ENCODE peak calls at places on chromosomes 2 and 18, in four cellular contexts. One of them, this sample, is unnamed.

GRCh38 chr18:60936101-60936500 is 397.1 kb upstream of the CDH20 start:
- DNase-seq in A549: no peak
- DNase-seq in fibroblast of pulmonary artery: peak; percentile 23
- DNase-seq in lower leg skin: no peak
- DNase-seq in this sample: no peak

GRCh38 chr18:40048886-40049650 is 1906.0 kb upstream of the PIK3C3 start:
- DNase-seq in A549: no peak
- DNase-seq in fibroblast of pulmonary artery: no peak
- DNase-seq in lower leg skin: no peak
- DNase-seq in this sample: no peak

GRCh38 chr2:229407170-229407569 is 136.1 kb upstream of the PID1 start:
- DNase-seq in A549: peak; percentile 90
- DNase-seq in fibroblast of pulmonary artery: peak; percentile 99
- DNase-seq in lower leg skin: peak; percentile 94
- DNase-seq in this sample: no peak

GRCh38 chr2:8170552-8170951 is 511.3 kb upstream of the ID2 start:
- DNase-seq in A549: no peak
- DNase-seq in fibroblast of pulmonary artery: no peak
- DNase-seq in lower leg skin: no peak
- DNase-seq in this sample: no peak

GRCh38 chr2:6214471-6214870 is 522.3 kb downstream of the SOX11 start:
- DNase-seq in A549: peak; percentile 17
- DNase-seq in fibroblast of pulmonary artery: no peak
- DNase-seq in lower leg skin: no peak
- DNase-seq in this sample: no peak

GRCh38 chr2:88121678-88122077 is 6.2 kb downstream of the FABP1 start:
- DNase-seq in A549: no peak
- DNase-seq in fibroblast of pulmonary artery: no peak
- DNase-seq in lower leg skin: no peak
- DNase-seq in this sample: no peak

GRCh38 chr2:189037518-189037917 is 63.3 kb downstream of the COL3A1 start:
- DNase-seq in A549: no peak
- DNase-seq in fibroblast of pulmonary artery: peak; percentile 59
- DNase-seq in lower leg skin: no peak
- DNase-seq in this sample: no peak

GRCh38 chr2:108616731-108617161 is 82.5 kb downstream of the LIMS1 start:
- DNase-seq in A549: no peak
- DNase-seq in fibroblast of pulmonary artery: no peak
- DNase-seq in lower leg skin: peak; percentile 52
- DNase-seq in this sample: no peak

GRCh38 chr2:231299267-231299666 is 96.2 kb upstream of the B3GNT7 start:
- DNase-seq in A549: no peak
- DNase-seq in fibroblast of pulmonary artery: no peak
- DNase-seq in lower leg skin: peak; percentile 21
- DNase-seq in this sample: peak; percentile 90
- H3K4me3 ChIP-seq in A549: no peak overlapping the region
- H3K4me3 ChIP-seq in fibroblast of pulmonary artery: no peak overlapping the region
- H3K4me3 ChIP-seq in lower leg skin: no peak overlapping the region
- H3K4me3 ChIP-seq in this sample: no peak overlapping the region

DNA sequence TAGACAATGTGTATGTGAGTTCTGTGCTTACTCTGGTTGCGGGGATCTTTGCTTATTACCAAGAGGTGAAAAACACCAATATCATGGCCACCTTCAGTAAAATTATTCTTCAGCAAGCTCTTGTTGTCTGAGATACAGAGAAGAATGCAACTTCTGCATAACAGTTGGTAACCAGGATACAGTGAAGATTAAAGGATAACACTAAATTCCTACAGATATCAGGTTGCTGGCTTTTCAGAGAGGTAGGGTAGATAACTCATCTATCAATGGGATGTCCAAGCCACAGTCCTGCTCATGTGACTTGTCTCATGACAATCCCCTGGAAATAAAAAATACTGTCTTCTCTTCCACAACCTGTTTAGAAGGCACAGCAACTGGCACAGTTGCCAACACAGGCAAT is 308.5 kb downstream of the TNS1 start:
- DNase-seq in A549: no peak
- DNase-seq in fibroblast of pulmonary artery: no peak
- DNase-seq in lower leg skin: no peak
- DNase-seq in this sample: no peak
- H3K4me3 ChIP-seq in A549: no peak overlapping the region
- H3K4me3 ChIP-seq in fibroblast of pulmonary artery: no peak overlapping the region
- H3K4me3 ChIP-seq in lower leg skin: no peak overlapping the region
- H3K4me3 ChIP-seq in this sample: no peak overlapping the region

GRCh38 chr2:172674968-172675303 is 60.7 kb upstream of the RAPGEF4 start:
- DNase-seq in A549: no peak
- DNase-seq in fibroblast of pulmonary artery: no peak
- DNase-seq in lower leg skin: no peak
- DNase-seq in this sample: no peak

GRCh38 chr2:172672999-172673726 is 62.5 kb upstream of the RAPGEF4 start:
- DNase-seq in A549: peak; percentile 85
- DNase-seq in fibroblast of pulmonary artery: no peak
- DNase-seq in lower leg skin: no peak
- DNase-seq in this sample: no peak

GRCh38 chr2:172671506-172671905 is 64.1 kb upstream of the RAPGEF4 start:
- DNase-seq in A549: no peak
- DNase-seq in fibroblast of pulmonary artery: no peak
- DNase-seq in lower leg skin: no peak
- DNase-seq in this sample: no peak

GRCh38 chr2:172672114-172672513 is 63.5 kb upstream of the RAPGEF4 start:
- DNase-seq in A549: peak; percentile 76
- DNase-seq in fibroblast of pulmonary artery: no peak
- DNase-seq in lower leg skin: no peak
- DNase-seq in this sample: no peak

GRCh38 chr2:172674034-172674967 is 61.3 kb upstream of the RAPGEF4 start:
- DNase-seq in A549: no peak
- DNase-seq in fibroblast of pulmonary artery: peak; percentile 39
- DNase-seq in lower leg skin: no peak
- DNase-seq in this sample: no peak
- H3K4me3 ChIP-seq in A549: no peak overlapping the region
- H3K4me3 ChIP-seq in fibroblast of pulmonary artery: no peak overlapping the region
- H3K4me3 ChIP-seq in lower leg skin: no peak overlapping the region
- H3K4me3 ChIP-seq in this sample: no peak overlapping the region

DNA sequence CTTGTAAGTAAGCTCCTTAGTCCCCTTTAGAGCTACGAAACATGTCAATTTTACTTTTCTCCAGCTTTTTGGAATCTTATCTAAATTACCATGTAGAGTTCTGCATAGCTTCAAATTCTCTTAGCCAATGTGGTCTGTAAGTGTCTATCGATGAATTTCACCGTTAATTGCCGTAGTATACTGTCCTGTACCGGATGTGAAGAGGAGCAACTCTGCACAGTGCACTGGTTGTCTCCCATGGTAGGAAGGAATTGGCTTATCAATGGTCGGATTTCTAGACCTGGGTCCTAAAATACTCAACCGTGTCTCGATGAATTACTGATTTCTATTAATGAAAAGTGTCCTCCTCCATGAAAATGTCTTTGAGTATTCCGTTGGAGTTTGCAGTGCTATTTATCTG is 1.9 kb downstream of the NOP58 start:
- DNase-seq in A549: no peak
- DNase-seq in fibroblast of pulmonary artery: no peak
- DNase-seq in lower leg skin: no peak
- DNase-seq in this sample: no peak
- H3K4me3 ChIP-seq in A549: peak overlapping the region; percentile 89
- H3K4me3 ChIP-seq in fibroblast of pulmonary artery: peak overlapping the region; percentile 87
- H3K4me3 ChIP-seq in lower leg skin: no peak overlapping the region
- H3K4me3 ChIP-seq in this sample: peak overlapping the region; percentile 91